ENCODE peak calls at places on chromosomes 3 and 15, in five cellular contexts. D is T-helper 2 cell, Q is lower lobe of right lung, H is retina, A is NCI-H2029 treated with DMSO at 0.1 percent for 48 hours. P is an unnamed sample.

GRCh38 chr15:76057332-76058000 is 2.3 kb upstream of the TMEM266 start:
- DNase-seq in D (peak), Q (no peak), H (peak), A (no peak), P (no peak)

GRCh38 chr15:64808785-64809453 is 16.5 kb downstream of the PIF1 start:
- DNase-seq in D (no peak), Q (no peak), H (no peak), A (no peak), P (no peak)

GRCh38 chr3:136899622-136900158 is 37.7 kb downstream of the NCK1 start:
- DNase-seq in D (no peak), Q (no peak), H (no peak), A (no peak), P (no peak)

GRCh38 chr3:127037971-127038446 is 55.1 kb downstream of the PLXNA1 start:
- DNase-seq in D (no peak), Q (peak), H (no peak), A (no peak), P (no peak)

GRCh38 chr15:74545776-74546656 is 5.0 kb downstream of the ARID3B start:
- DNase-seq in D (peak), Q (peak), H (peak), A (peak), P (peak)

GRCh38 chr3:52217409-52217805 is 8.0 kb downstream of the TLR9 start:
- DNase-seq in D (no peak), Q (no peak), H (no peak), A (no peak), P (no peak)

GRCh38 chr3:194306109-194306686 is 44.9 kb downstream of the CPN2 start:
- DNase-seq in D (peak), Q (no peak), H (no peak), A (no peak), P (no peak)

GRCh38 chr15:50665938-50666337 is 20.7 kb downstream of the TRPM7 start:
- DNase-seq in D (no peak), Q (no peak), H (no peak), A (no peak), P (no peak)

GRCh38 chr3:129226374-129226773 is 23.0 kb upstream of the COPG1 start:
- DNase-seq in D (no peak), Q (peak), H (no peak), A (no peak), P (no peak)

GRCh38 chr3:23203651-23204111 is 554 bp downstream of the UBE2E2 start:
- DNase-seq in D (no peak), Q (peak), H (peak), A (peak), P (no peak)

GRCh38 chr15:70023064-70023768 is 74.5 kb downstream of the TLE3 start:
- DNase-seq in D (peak), Q (peak), H (no peak), A (peak), P (peak)

GRCh38 chr3:126284258-126284904 is 72.8 kb downstream of the KLF15 start:
- DNase-seq in D (no peak), Q (no peak), H (no peak), A (no peak), P (no peak)

GRCh38 chr3:10283638-10284037 is 9.1 kb downstream of the GHRL start:
- DNase-seq in D (no peak), Q (peak), H (no peak), A (peak), P (no peak)

GRCh38 chr3:27719306-27720003 is 2.7 kb downstream of the EOMES start:
- DNase-seq in D (no peak), Q (no peak), H (peak), A (no peak), P (no peak)

P was measured in SK-N-MC.